ENCODE peak calls at places on chromosomes 16 and 17, in nine cellular contexts. V is left ventricle myocardium inferior; Y is adipocyte; N is lower lobe of right lung; R is cardiac muscle cell; K is CD8-positive, alpha-beta memory T cell; Z is foreskin keratinocyte; U is sigmoid colon; S is endodermal cell. O is an unnamed sample.

GRCh38 chr16:30969246-30969842 is 11.8 kb downstream of the SETD1A start:
- DNase-seq in S (no peak), K (no peak), Y (no peak), Z (no peak), U (no peak), R (no peak), V (no peak), N (no peak), O (no peak)

GRCh38 chr17:74807925-74808324 is 31.8 kb upstream of the NAT9 start:
- DNase-seq in R (no peak), N (no peak), K (no peak), U (no peak), S (no peak), V (no peak), Z (no peak), Y (no peak), O (no peak)

GRCh38 chr17:4364622-4365041 is 1.8 kb downstream of the UBE2G1 start:
- DNase-seq in N (no peak), V (no peak), U (peak; percentile 61), K (no peak), S (no peak), Z (no peak), Y (no peak), R (no peak), O (no peak)

GRCh38 chr17:46866325-46866724 is 14.9 kb downstream of the WNT9B start:
- DNase-seq in N (no peak), U (no peak), K (no peak), Y (no peak), V (no peak), S (peak; percentile 41), R (no peak), Z (no peak), O (no peak)

GRCh38 chr16:47848481-47849109 is 307.2 kb downstream of the ABCC12 start:
- DNase-seq in Y (peak; percentile 7), U (no peak), K (no peak), S (no peak), V (no peak), Z (peak; percentile 91), N (no peak), R (no peak), O (no peak)

GRCh38 chr16:85220125-85220839 is 108.0 kb upstream of the CIBAR2 start:
- DNase-seq in N (peak; percentile 75), R (no peak), Z (peak; percentile 67), S (no peak), Y (peak; percentile 92), U (peak; percentile 93), K (no peak), V (peak; percentile 83), O (no peak)

GRCh38 chr17:80855968-80856862 is 135.4 kb upstream of the CHMP6 start:
- DNase-seq in N (no peak), Z (peak; percentile 97), U (peak; percentile 90), V (no peak), S (peak; percentile 50), K (peak; percentile 21), R (no peak), Y (peak; percentile 98), O (no peak)

GRCh38 chr17:73091410-73091769 is 1.1 kb downstream of the SLC39A11 start:
- DNase-seq in R (no peak), K (no peak), Z (no peak), N (no peak), U (no peak), V (no peak), Y (no peak), S (no peak), O (no peak)

GRCh38 chr17:4607773-4608187 is 23.5 kb downstream of the SMTNL2 start:
- DNase-seq in K (no peak), R (peak; percentile 67), U (peak; percentile 84), Z (no peak), N (peak; percentile 75), Y (peak; percentile 60), V (peak; percentile 83), S (peak; percentile 70), O (no peak)

GRCh38 chr16:87762071-87762571 is 3.7 kb downstream of the KLHDC4 start:
- DNase-seq in R (peak; percentile 42), K (peak; percentile 69), V (no peak), N (no peak), Z (no peak), U (no peak), Y (no peak), S (no peak), O (no peak)

GRCh38 chr16:86880316-86881117 is 302.2 kb downstream of the FOXL1 start:
- DNase-seq in U (no peak), Y (no peak), K (no peak), N (no peak), Z (no peak), R (no peak), V (no peak), S (no peak), O (no peak)

GRCh38 chr17:57849874-57850754 is at the start of gene MRPS23:
- DNase-seq in N (peak; percentile 100), Z (peak; percentile 96), V (peak; percentile 97), K (peak; percentile 95), S (peak; percentile 100), R (peak; percentile 99), Y (peak; percentile 99), U (peak; percentile 100), O (peak; percentile 90)

GRCh38 chr16:57810197-57811024 is 8.1 kb upstream of the KIFC3 start:
- DNase-seq in V (peak; percentile 75), N (peak; percentile 90), Z (peak; percentile 88), Y (peak; percentile 56), R (no peak), K (peak; percentile 80), S (peak; percentile 97), U (peak; percentile 88), O (peak; percentile 37)

GRCh38 chr16:24978370-24978914 is 36.7 kb downstream of the ARHGAP17 start:
- DNase-seq in Z (no peak), V (no peak), R (no peak), K (no peak), U (no peak), S (peak; percentile 40), N (no peak), Y (peak; percentile 15), O (no peak)

GRCh38 chr16:57706717-57707116 is 12.1 kb downstream of the DRC7 start:
- DNase-seq in S (no peak), N (no peak), R (no peak), Z (no peak), K (no peak), U (no peak), Y (no peak), V (no peak), O (no peak)

GRCh38 chr17:8941980-8942617 is 23.4 kb downstream of the PIK3R5 start:
- DNase-seq in K (peak; percentile 69), R (no peak), N (no peak), U (no peak), Z (no peak), S (no peak), V (no peak), Y (no peak), O (no peak)

GRCh38 chr17:17723354-17724261 is 42.4 kb downstream of the RAI1 start:
- DNase-seq in S (peak; percentile 88), K (peak; percentile 7), V (no peak), R (peak; percentile 83), Y (peak; percentile 82), N (no peak), Z (peak; percentile 33), U (no peak), O (no peak)

GRCh38 chr17:17726721-17727060 is 45.4 kb downstream of the RAI1 start:
- DNase-seq in V (no peak), U (no peak), S (no peak), Y (no peak), R (no peak), K (no peak), N (no peak), Z (no peak), O (no peak)

GRCh38 chr17:17724307-17724921 is 43.2 kb downstream of the RAI1 start:
- DNase-seq in K (no peak), S (peak; percentile 93), V (no peak), Y (peak; percentile 62), R (peak; percentile 87), U (no peak), N (no peak), Z (no peak), O (no peak)

GRCh38 chr17:17725853-17726720 is 44.8 kb downstream of the RAI1 start:
- DNase-seq in Z (no peak), V (no peak), K (no peak), N (no peak), S (peak; percentile 75), R (no peak), U (no peak), Y (no peak), O (no peak)

GRCh38 chr17:17724991-17725852 is 44.0 kb downstream of the RAI1 start:
- DNase-seq in Y (no peak), R (peak; percentile 57), S (peak; percentile 90), Z (no peak), N (no peak), U (no peak), V (no peak), K (no peak), O (no peak)
- H3K4me1 ChIP-seq in Y (peaks cover 9% of the 10 kb centered on the region), R (peaks cover 9% of the 10 kb centered on the region), S (peaks cover 8% of the 10 kb centered on the region), Z (peaks cover 11% of the 10 kb centered on the region), N (peaks cover 51% of the 10 kb centered on the region), U (no peaks in the 10 kb centered on the region), V (peaks cover 69% of the 10 kb centered on the region), K (peaks cover 16% of the 10 kb centered on the region), O (no peaks in the 10 kb centered on the region)

DNA sequence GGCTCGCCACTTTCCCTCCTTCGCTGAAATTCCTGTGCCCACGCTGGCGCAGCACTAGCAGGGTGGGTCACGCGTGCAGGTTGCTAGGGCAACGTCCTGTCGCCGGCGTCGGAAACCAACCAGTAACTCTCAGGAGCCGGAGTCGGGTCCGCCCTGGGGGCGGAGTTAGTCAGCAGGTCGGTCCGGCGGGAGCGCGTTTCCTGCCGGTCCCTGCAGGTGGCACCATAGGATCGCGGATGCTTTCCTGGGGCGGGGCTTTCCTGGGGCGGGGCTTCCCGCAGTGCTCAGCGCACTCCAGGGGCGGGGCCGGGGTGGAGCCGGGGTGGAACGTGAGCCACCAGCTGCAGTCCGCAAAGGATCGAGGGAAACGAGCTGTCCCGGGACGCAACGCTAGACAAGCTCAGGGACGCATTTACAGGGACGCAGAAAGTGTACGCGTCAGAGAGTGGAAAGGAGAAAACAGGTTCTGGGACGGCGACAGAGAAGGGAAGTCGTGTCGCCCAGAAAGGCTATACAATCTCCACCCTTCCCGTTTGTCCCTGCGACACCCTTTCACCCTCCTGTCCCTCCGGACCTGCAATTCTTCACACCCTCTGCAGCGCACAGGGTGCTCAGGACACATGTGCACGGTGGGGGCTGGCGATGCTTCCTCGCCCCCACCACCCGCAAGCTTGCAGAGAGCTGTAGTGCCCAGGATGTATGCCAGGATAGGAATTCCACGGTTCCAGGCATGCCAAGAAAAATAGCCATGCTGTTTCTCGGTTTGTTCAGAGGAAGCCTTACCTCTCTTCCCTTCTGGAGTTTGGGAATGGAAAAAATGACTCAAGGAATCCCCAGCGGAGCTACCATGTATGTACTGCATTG is 12.3 kb downstream of the COPZ2 start:
- DNase-seq in V (peak; percentile 97), R (peak; percentile 98), Z (peak; percentile 93), Y (peak; percentile 98), K (peak; percentile 95), U (peak; percentile 99), S (peak; percentile 100), N (peak; percentile 100), O (peak; percentile 94)
- H3K4me1 ChIP-seq in V (peaks cover 51% of the 10 kb centered on the region), R (peaks cover 3% of the 10 kb centered on the region), Z (peaks cover 6% of the 10 kb centered on the region), Y (peaks cover 42% of the 10 kb centered on the region), K (peaks cover 36% of the 10 kb centered on the region), U (no peaks in the 10 kb centered on the region), S (no peaks in the 10 kb centered on the region), N (peaks cover 38% of the 10 kb centered on the region), O (peaks cover 30% of the 10 kb centered on the region)

GRCh38 chr17:79838541-79839274 is 532 bp downstream of the CBX4 start:
- DNase-seq in K (peak; percentile 66), V (peak; percentile 44), S (peak; percentile 90), N (peak; percentile 70), Y (peak; percentile 76), U (no peak), Z (peak; percentile 70), R (peak; percentile 82), O (peak; percentile 71)
- H3K4me1 ChIP-seq in K (peaks cover 60% of the 10 kb centered on the region), V (peaks cover 84% of the 10 kb centered on the region), S (peaks cover 8% of the 10 kb centered on the region), N (peaks cover 67% of the 10 kb centered on the region), Y (peaks cover 26% of the 10 kb centered on the region), U (no peaks in the 10 kb centered on the region), Z (peaks cover 7% of the 10 kb centered on the region), R (peaks cover 31% of the 10 kb centered on the region), O (peaks cover 17% of the 10 kb centered on the region)

GRCh38 chr17:1490643-1491405 is 1.7 kb downstream of the MYO1C start:
- DNase-seq in Z (peak; percentile 34), K (peak; percentile 47), R (peak; percentile 70), S (peak; percentile 87), N (peak; percentile 86), U (peak; percentile 83), Y (peak; percentile 78), V (peak; percentile 83), O (peak; percentile 23)
- H3K4me1 ChIP-seq in Z (peaks cover 14% of the 10 kb centered on the region), K (peaks cover 37% of the 10 kb centered on the region), R (peaks cover 3% of the 10 kb centered on the region), S (no peaks in the 10 kb centered on the region), N (peaks cover 81% of the 10 kb centered on the region), U (no peaks in the 10 kb centered on the region), Y (peaks cover 69% of the 10 kb centered on the region), V (peaks cover 94% of the 10 kb centered on the region), O (peaks cover 5% of the 10 kb centered on the region)